ENCODE peak calls at places on chromosomes 4 and X, in five cellular contexts. N is breast epithelium, C is A549, G is lower lobe of right lung, L is neural progenitor cell. P is an unnamed sample. For H3K4me1, the result is how much of the 10 kb centered on the place peaks cover.

GRCh38 chr4:8322794-8323704 is 53.5 kb downstream of the HTRA3 start:
- DNase-seq in C (no peak), N (no peak), L (no peak), G (peak), P (no peak)

GRCh38 chrX:23503835-23504539 is 163.3 kb upstream of the PRDX4 start:
- DNase-seq in N (peak), G (peak), C (peak), L (no peak), P (peak)

GRCh38 chrX:1734806-1735205 is 119.9 kb downstream of the ASMT start:
- DNase-seq in L (no peak), G (no peak), N (no peak), C (no peak), P (no peak)

GRCh38 chrX:74534569-74535038 is 79.8 kb downstream of the RLIM start:
- DNase-seq in G (no peak), N (no peak), C (no peak), L (no peak), P (peak)

GRCh38 chr4:81473086-81473396 is 1.3 kb upstream of the RASGEF1B start:
- DNase-seq in G (peak), N (no peak), C (no peak), L (no peak), P (no peak)

GRCh38 chrX:123871309-123871708 is 11.5 kb downstream of the XIAP start:
- DNase-seq in N (no peak), G (no peak), L (no peak), C (no peak), P (no peak)

GRCh38 chrX:27924718-27925117 is 56.5 kb downstream of the DCAF8L1 start:
- DNase-seq in G (no peak), L (no peak), N (no peak), C (no peak), P (no peak)

GRCh38 chr4:53889335-53890084 is 174.9 kb downstream of the CHIC2 start:
- DNase-seq in L (no peak), C (no peak), G (no peak), N (no peak), P (peak)

GRCh38 chrX:43225626-43226328 is 430.3 kb upstream of the MAOA start:
- DNase-seq in N (no peak), L (no peak), G (no peak), C (no peak), P (no peak)

GRCh38 chrX:18353931-18354368 is 538 bp downstream of the SCML2 start:
- DNase-seq in G (no peak), C (peak), N (no peak), L (peak), P (peak)

GRCh38 chrX:56130013-56130412 is 102.1 kb upstream of the KLF8 start:
- DNase-seq in L (no peak), G (no peak), N (no peak), C (no peak), P (no peak)

GRCh38 chr4:21819086-21819485 is 129.5 kb downstream of the KCNIP4 start:
- DNase-seq in G (no peak), L (no peak), C (no peak), N (no peak), P (peak)

GRCh38 chrX:40085086-40085551 is 12.6 kb downstream of the BCOR start:
- DNase-seq in N (no peak), C (no peak), G (no peak), L (no peak), P (peak)

GRCh38 chrX:129808163-129808828 is 28.5 kb downstream of the SASH3 start:
- DNase-seq in G (no peak), C (no peak), N (no peak), L (no peak), P (peak)

GRCh38 chrX:29662101-29662500 is 553.3 kb upstream of the MAGEB2 start:
- DNase-seq in L (no peak), G (no peak), N (no peak), C (peak), P (peak)

GRCh38 chrX:129316461-129316860 is 206.8 kb downstream of the SMARCA1 start:
- DNase-seq in L (no peak), C (no peak), N (no peak), G (no peak), P (no peak)

GRCh38 chr4:2352171-2352570 is 66.3 kb downstream of the ZFYVE28 start:
- DNase-seq in L (no peak), C (no peak), G (peak), N (peak), P (no peak)

GRCh38 chr4:119729815-119730643 is 101.4 kb upstream of the PDE5A start:
- DNase-seq in G (no peak), N (peak), L (no peak), C (peak), P (peak)

GRCh38 chr4:137226900-137227299 is 305.4 kb downstream of the PCDH18 start:
- DNase-seq in N (no peak), L (peak), C (no peak), G (no peak), P (peak)

GRCh38 chrX:149124526-149125108 is 380.5 kb downstream of the IDS start:
- DNase-seq in N (no peak), G (no peak), C (no peak), L (no peak), P (no peak)

GRCh38 chrX:122565952-122566351 is 618.1 kb upstream of the GRIA3 start:
- DNase-seq in G (no peak), C (no peak), L (no peak), N (no peak), P (peak)

GRCh38 chrX:153539171-153539978 is 21.9 kb downstream of the ATP2B3 start:
- DNase-seq in G (peak), L (peak), N (peak), C (peak), P (peak)

GRCh38 chr4:73684097-73684496 is 56.3 kb upstream of the CXCL8 start:
- DNase-seq in G (no peak), N (no peak), L (peak), C (no peak), P (no peak)

GRCh38 chrX:119266364-119266995 is 30.4 kb downstream of the PGRMC1 start:
- DNase-seq in N (no peak), C (peak), G (no peak), L (peak), P (peak)

GRCh38 chrX:77953300-77953699 is 16.1 kb downstream of the PGAM4 start:
- DNase-seq in G (no peak), N (no peak), C (no peak), L (no peak), P (no peak)

GRCh38 chrX:153361781-153362397 is 27.9 kb downstream of the ZNF275 start:
- DNase-seq in L (no peak), G (no peak), C (no peak), N (no peak), P (peak)

GRCh38 chr4:123114915-123115756 is 192.7 kb upstream of the NUDT6 start:
- DNase-seq in G (no peak), C (no peak), N (no peak), L (no peak), P (no peak)

GRCh38 chrX:21658152-21658737 is at the start of gene KLHL34:
- DNase-seq in C (no peak), N (no peak), L (no peak), G (no peak), P (no peak)

GRCh38 chr4:23889814-23890269 is at the start of gene PPARGC1A:
- DNase-seq in G (peak), L (peak), C (no peak), N (no peak), P (peak)

GRCh38 chr4:111854494-111855087 is 290.7 kb upstream of the FAM241A start:
- DNase-seq in N (no peak), L (peak), G (no peak), C (peak), P (peak)

GRCh38 chr4:13546374-13546854 is 2.1 kb upstream of the NKX3-2 start:
- DNase-seq in G (no peak), L (no peak), N (no peak), C (no peak), P (no peak)
- H3K4me1 ChIP-seq in G (half or more), L (under half), N (under half), C (under half), P (under half)

GRCh38 chr4:141099326-141099725 is 33.9 kb downstream of the RNF150 start:
- DNase-seq in N (no peak), L (no peak), G (no peak), C (no peak), P (peak)
- H3K4me1 ChIP-seq in N (under half), L (under half), G (under half), C (under half), P (under half)

GRCh38 chr4:69787879-69788278 is 27.5 kb upstream of the SULT1B1 start:
- DNase-seq in L (no peak), C (no peak), G (no peak), N (no peak), P (no peak)
- H3K4me1 ChIP-seq in L (under half), C (under half), G (under half), N (under half), P (under half)

GRCh38 chr4:16224264-16224663 is 2.0 kb downstream of the TAPT1 start:
- DNase-seq in G (no peak), C (no peak), N (no peak), L (peak), P (no peak)
- H3K4me1 ChIP-seq in G (under half), C (under half), N (under half), L (under half), P (under half)

GRCh38 chr4:14336656-14337055 is 665.6 kb upstream of the CPEB2 start:
- DNase-seq in L (no peak), N (no peak), G (no peak), C (no peak), P (no peak)
- H3K4me1 ChIP-seq in L (under half), N (under half), G (under half), C (under half), P (under half)

GRCh38 chr4:57078685-57079521 is 31.3 kb downstream of the IGFBP7 start:
- DNase-seq in G (peak), N (no peak), C (no peak), L (peak), P (peak)
- H3K4me1 ChIP-seq in G (under half), N (under half), C (half or more), L (under half), P (half or more)